ENCODE peak calls at places on chromosomes 1 and 21, in eight cellular contexts. L, I, J, N, Z, O, E and X are unnamed samples. For H3K9me2, the result is how much of the 10 kb centered on the place peaks cover.

GRCh38 chr1:117735045-117735992 is 129.5 kb downstream of the TENT5C start:
- DNase-seq in L (peak), I (peak), J (no peak), N (no peak), Z (no peak), O (peak), E (peak), X (peak)

GRCh38 chr1:109767596-109768334 is 4.0 kb upstream of the EPS8L3 start:
- DNase-seq in L (no peak), I (no peak), J (no peak), N (no peak), Z (no peak), O (no peak), E (no peak), X (no peak)

GRCh38 chr1:61076728-61077675 is 5.4 kb upstream of the NFIA start:
- DNase-seq in L (peak), I (peak), J (peak), N (peak), Z (peak), O (peak), E (peak), X (peak)

GRCh38 chr1:228272331-228272791 is 64.5 kb downstream of the OBSCN start:
- DNase-seq in L (no peak), I (no peak), J (no peak), N (no peak), Z (peak), O (no peak), E (no peak), X (no peak)

GRCh38 chr1:215226755-215227154 is 144.2 kb downstream of the KCNK2 start:
- DNase-seq in L (no peak), I (no peak), J (no peak), N (no peak), Z (no peak), O (peak), E (peak), X (no peak)

GRCh38 chr1:51189421-51190073 is 46.5 kb upstream of the RNF11 start:
- DNase-seq in L (peak), I (peak), J (peak), N (peak), Z (peak), O (peak), E (peak), X (peak)

GRCh38 chr1:196438324-196438723 is 169.9 kb downstream of the KCNT2 start:
- DNase-seq in L (no peak), I (no peak), J (no peak), N (no peak), Z (no peak), O (no peak), E (no peak), X (no peak)

GRCh38 chr1:228062812-228063211 is 19.7 kb upstream of the ARF1 start:
- DNase-seq in L (no peak), I (no peak), J (no peak), N (no peak), Z (no peak), O (peak), E (no peak), X (no peak)

GRCh38 chr1:174153085-174153824 is 6.1 kb upstream of the RABGAP1L start:
- DNase-seq in L (no peak), I (no peak), J (no peak), N (no peak), Z (no peak), O (peak), E (peak), X (peak)

GRCh38 chr1:245804696-245805095 is 649.9 kb downstream of the KIF26B start:
- DNase-seq in L (no peak), I (no peak), J (no peak), N (no peak), Z (no peak), O (no peak), E (no peak), X (no peak)

GRCh38 chr1:30191154-30191702 is 532.2 kb downstream of the MATN1 start:
- DNase-seq in L (no peak), I (no peak), J (peak), N (peak), Z (peak), O (peak), E (peak), X (peak)

GRCh38 chr1:47210666-47211065 is 20.8 kb upstream of the PDZK1IP1 start:
- DNase-seq in L (no peak), I (no peak), J (no peak), N (no peak), Z (no peak), O (no peak), E (no peak), X (no peak)

GRCh38 chr1:48005254-48006162 is 8.3 kb upstream of the TRABD2B start:
- DNase-seq in L (no peak), I (no peak), J (no peak), N (no peak), Z (no peak), O (no peak), E (no peak), X (no peak)

GRCh38 chr1:109509176-109510134 is at the start of gene AMIGO1:
- DNase-seq in L (peak), I (peak), J (no peak), N (peak), Z (peak), O (peak), E (peak), X (peak)

GRCh38 chr1:7410156-7410555 is 360.9 kb upstream of the VAMP3 start:
- DNase-seq in L (no peak), I (no peak), J (no peak), N (no peak), Z (no peak), O (no peak), E (no peak), X (no peak)

GRCh38 chr21:43659136-43660000 is at the start of the genes HSF2BP and RRP1B:
- DNase-seq in L (peak), I (peak), J (peak), N (peak), Z (peak), O (peak), E (peak), X (peak)

GRCh38 chr1:33130297-33130696 is 49.3 kb downstream of the AZIN2 start:
- DNase-seq in L (no peak), I (no peak), J (no peak), N (no peak), Z (no peak), O (no peak), E (peak), X (no peak)

GRCh38 chr1:160146107-160146506 is 5.3 kb upstream of the ATP1A4 start:
- DNase-seq in L (no peak), I (no peak), J (no peak), N (no peak), Z (no peak), O (no peak), E (no peak), X (no peak)

GRCh38 chr1:228374711-228375577 is 31.7 kb downstream of the TRIM11 start:
- DNase-seq in L (no peak), I (no peak), J (no peak), N (no peak), Z (no peak), O (no peak), E (peak), X (no peak)

GRCh38 chr1:244254467-244254866 is 197.2 kb downstream of the ADSS2 start:
- DNase-seq in L (no peak), I (no peak), J (no peak), N (no peak), Z (no peak), O (no peak), E (no peak), X (no peak)

GRCh38 chr1:53065391-53065790 is 3.4 kb downstream of the PODN start:
- DNase-seq in L (no peak), I (no peak), J (no peak), N (no peak), Z (no peak), O (no peak), E (no peak), X (no peak)

GRCh38 chr1:96521994-96522760 is 199.4 kb upstream of the PTBP2 start:
- DNase-seq in L (no peak), I (no peak), J (no peak), N (no peak), Z (no peak), O (peak), E (peak), X (no peak)

GRCh38 chr1:204996981-204997380 is 46.0 kb upstream of the CNTN2 start:
- DNase-seq in L (no peak), I (no peak), J (no peak), N (no peak), Z (no peak), O (no peak), E (peak), X (no peak)

GRCh38 chr1:196380311-196380710 is 227.9 kb downstream of the KCNT2 start:
- DNase-seq in L (no peak), I (no peak), J (no peak), N (no peak), Z (no peak), O (no peak), E (peak), X (no peak)

GRCh38 chr1:197675475-197676324 is 99.6 kb downstream of the DENND1B start:
- DNase-seq in L (no peak), I (no peak), J (no peak), N (peak), Z (no peak), O (no peak), E (peak), X (no peak)

GRCh38 chr1:37240897-37241296 is 206.6 kb upstream of the GRIK3 start:
- DNase-seq in L (no peak), I (no peak), J (no peak), N (no peak), Z (peak), O (no peak), E (no peak), X (no peak)

GRCh38 chr1:40057310-40058030 is 16.9 kb downstream of the CAP1 start:
- DNase-seq in L (no peak), I (no peak), J (no peak), N (no peak), Z (no peak), O (no peak), E (no peak), X (no peak)

GRCh38 chr1:44881011-44881632 is 38.1 kb upstream of the PTCH2 start:
- DNase-seq in L (no peak), I (no peak), J (no peak), N (no peak), Z (peak), O (peak), E (peak), X (no peak)

GRCh38 chr1:43853161-43853921 is 80.3 kb upstream of the ARTN start:
- DNase-seq in L (peak), I (peak), J (no peak), N (peak), Z (peak), O (peak), E (peak), X (peak)

GRCh38 chr1:74811421-74812179 is 78.6 kb downstream of the TYW3 start:
- DNase-seq in L (peak), I (no peak), J (no peak), N (no peak), Z (no peak), O (no peak), E (no peak), X (no peak)

GRCh38 chr1:5324903-5325302 is 667.3 kb downstream of the NPHP4 start:
- DNase-seq in L (no peak), I (no peak), J (no peak), N (no peak), Z (no peak), O (no peak), E (no peak), X (no peak)

GRCh38 chr1:5331101-5331500 is 661.1 kb downstream of the NPHP4 start:
- DNase-seq in L (no peak), I (no peak), J (no peak), N (no peak), Z (no peak), O (no peak), E (no peak), X (no peak)

GRCh38 chr1:5333326-5333725 is 658.9 kb downstream of the NPHP4 start:
- DNase-seq in L (no peak), I (peak), J (no peak), N (no peak), Z (no peak), O (no peak), E (no peak), X (no peak)

GRCh38 chr1:5329068-5329739 is 663.0 kb downstream of the NPHP4 start:
- DNase-seq in L (no peak), I (no peak), J (no peak), N (no peak), Z (no peak), O (no peak), E (no peak), X (peak)
- H3K9me2 ChIP-seq in L (under half), I (under half), J (under half), N (under half), Z (under half), O (under half), E (under half), X (under half)

GRCh38 chr1:67211589-67212563 is 45.6 kb downstream of the IL23R start:
- DNase-seq in L (peak), I (peak), J (peak), N (peak), Z (no peak), O (peak), E (peak), X (peak)
- H2AFZ ChIP-seq in L (no peak), I (no peak), J (peak), N (no peak), Z (no peak), O (no peak), E (no peak), X (no peak)

GRCh38 chr1:100358210-100358609 is 5.9 kb downstream of the CDC14A start:
- DNase-seq in L (no peak), I (no peak), J (no peak), N (peak), Z (peak), O (peak), E (peak), X (peak)

GRCh38 chr1:100359139-100359538 is 6.8 kb downstream of the CDC14A start:
- DNase-seq in L (no peak), I (no peak), J (no peak), N (peak), Z (no peak), O (no peak), E (no peak), X (no peak)

GRCh38 chr1:100361249-100362089 is 9.2 kb downstream of the CDC14A start:
- DNase-seq in L (no peak), I (no peak), J (no peak), N (no peak), Z (no peak), O (no peak), E (no peak), X (no peak)

GRCh38 chr1:100362821-100363466 is 10.6 kb downstream of the CDC14A start:
- DNase-seq in L (no peak), I (no peak), J (no peak), N (no peak), Z (peak), O (no peak), E (no peak), X (no peak)

GRCh38 chr1:100360790-100361232 is 8.5 kb downstream of the CDC14A start:
- DNase-seq in L (no peak), I (no peak), J (no peak), N (no peak), Z (no peak), O (no peak), E (peak), X (no peak)
- H3K9me2 ChIP-seq in L (under half), I (under half), J (under half), N (under half), Z (under half), O (under half), E (under half), X (under half)

GRCh38 chr1:225928186-225929175 is 4.4 kb upstream of the PYCR2 start:
- DNase-seq in L (no peak), I (no peak), J (no peak), N (no peak), Z (no peak), O (no peak), E (no peak), X (no peak)
- H2AFZ ChIP-seq in L (peak), I (peak), J (no peak), N (no peak), Z (peak), O (peak), E (peak), X (peak)

DNA sequence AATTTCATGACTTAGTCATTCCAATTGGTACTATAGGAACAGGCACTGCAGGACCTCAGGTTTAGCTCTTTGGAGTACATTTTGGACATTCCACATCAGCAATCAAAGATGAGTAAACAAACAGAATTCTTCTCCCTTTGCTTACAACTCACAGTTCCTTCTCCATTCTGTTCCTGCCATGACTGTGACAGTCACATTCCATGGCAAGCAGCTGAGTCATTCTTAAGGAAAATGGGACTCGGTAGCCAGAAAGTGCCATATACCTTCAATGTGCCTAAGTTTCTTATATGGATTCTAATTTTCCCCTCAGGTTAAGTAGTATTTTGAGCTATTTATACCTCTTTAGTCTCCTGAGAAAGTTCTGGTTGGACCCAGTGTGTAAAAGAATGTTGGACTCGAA is 25.6 kb downstream of the CRCT1 start:
- DNase-seq in L (no peak), I (no peak), J (no peak), N (no peak), Z (no peak), O (no peak), E (no peak), X (no peak)
- H3K9me2 ChIP-seq in L (under half), I (under half), J (under half), N (under half), Z (under half), O (under half), E (under half), X (under half)

GRCh38 chr1:84268346-84268745 is 33.2 kb upstream of the SAMD13 start:
- DNase-seq in L (no peak), I (no peak), J (no peak), N (no peak), Z (no peak), O (peak), E (no peak), X (no peak)

GRCh38 chr1:84272401-84272800 is 29.1 kb upstream of the SAMD13 start:
- DNase-seq in L (no peak), I (peak), J (no peak), N (no peak), Z (no peak), O (peak), E (no peak), X (peak)

GRCh38 chr1:84269286-84269685 is 32.2 kb upstream of the SAMD13 start:
- DNase-seq in L (no peak), I (no peak), J (no peak), N (no peak), Z (no peak), O (no peak), E (no peak), X (no peak)

GRCh38 chr1:84267476-84267875 is 34.0 kb upstream of the SAMD13 start:
- DNase-seq in L (no peak), I (no peak), J (no peak), N (no peak), Z (no peak), O (no peak), E (no peak), X (peak)

DNA sequence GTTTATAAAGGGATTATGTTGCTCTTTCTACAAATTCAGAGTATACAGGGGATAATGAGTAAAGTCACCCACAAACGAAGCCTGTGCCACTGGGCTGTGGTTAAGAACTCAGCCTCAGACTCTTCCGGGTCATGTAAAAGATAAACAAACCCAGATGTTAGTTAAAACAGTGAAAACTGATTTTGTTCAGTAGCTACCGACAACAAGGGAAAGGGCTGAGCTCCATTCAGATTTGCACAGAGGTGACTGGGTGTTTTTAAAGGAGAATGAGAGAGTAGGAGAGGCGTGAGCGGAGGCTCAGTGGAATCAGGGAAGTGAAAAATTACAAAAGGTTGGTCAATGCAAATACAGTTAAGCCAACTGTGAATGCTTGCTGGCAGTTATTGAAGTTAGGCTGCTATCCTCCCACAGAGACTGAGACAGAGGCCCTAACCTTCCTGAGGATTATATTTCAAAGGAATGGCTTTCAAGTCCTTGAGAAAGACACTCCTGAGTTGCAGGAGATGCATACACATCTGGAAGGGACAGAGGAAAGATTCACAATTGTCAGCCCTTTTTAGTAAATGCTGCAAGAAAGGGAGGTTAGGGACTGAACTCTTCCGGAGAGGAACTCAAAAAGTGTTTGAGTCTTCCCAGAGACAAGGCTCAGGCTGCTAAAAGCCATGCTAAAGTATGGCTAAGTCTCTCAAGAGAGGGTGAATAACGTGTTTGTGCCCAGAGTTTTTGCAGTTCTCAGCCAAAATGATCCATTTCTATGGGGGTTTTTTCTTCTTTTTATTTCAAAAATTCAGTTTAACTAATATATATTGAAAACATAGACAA is 29.8 kb upstream of the SAMD13 start:
- DNase-seq in L (no peak), I (peak), J (no peak), N (peak), Z (no peak), O (peak), E (peak), X (peak)
- H2AFZ ChIP-seq in L (peak), I (no peak), J (peak), N (peak), Z (no peak), O (peak), E (peak), X (peak)